ENCODE peak calls at places on chromosomes 5 and 9, in five cellular contexts. E, D, R, J and F are unnamed samples. For H3K4me1 and H3K27me3, the result is how much of the 10 kb centered on the place peaks cover.

GRCh38 chr9:127954831-127955293 is 17.2 kb upstream of the DPM2 start:
- DNase-seq in E (no peak), D (peak), R (no peak), J (no peak), F (no peak)

GRCh38 chr5:6837095-6837494 is 123.9 kb downstream of the TENT4A start:
- DNase-seq in E (no peak), D (no peak), R (no peak), J (no peak), F (no peak)

GRCh38 chr5:96893342-96893741 is 17.0 kb downstream of the ERAP2 start:
- DNase-seq in E (no peak), D (no peak), R (no peak), J (no peak), F (no peak)

GRCh38 chr9:116842658-116843057 is 155.6 kb downstream of the TRIM32 start:
- DNase-seq in E (no peak), D (no peak), R (peak), J (no peak), F (no peak)

GRCh38 chr5:9440517-9440916 is 105.4 kb downstream of the SEMA5A start:
- DNase-seq in E (no peak), D (no peak), R (no peak), J (no peak), F (no peak)

GRCh38 chr5:78005021-78005785 is 229.1 kb upstream of the TBCA start:
- DNase-seq in E (no peak), D (peak), R (peak), J (no peak), F (no peak)

GRCh38 chr5:74762599-74762998 is 4.3 kb downstream of the GFM2 start:
- DNase-seq in E (no peak), D (no peak), R (peak), J (no peak), F (no peak)

GRCh38 chr5:172860520-172861443 is 26.7 kb downstream of the ERGIC1 start:
- DNase-seq in E (peak), D (peak), R (no peak), J (peak), F (peak)

GRCh38 chr5:176608937-176609723 is 826 bp downstream of the GPRIN1 start:
- DNase-seq in E (no peak), D (no peak), R (no peak), J (no peak), F (no peak)

GRCh38 chr5:3361811-3362605 is 233.6 kb upstream of the IRX1 start:
- DNase-seq in E (no peak), D (no peak), R (no peak), J (no peak), F (no peak)

GRCh38 chr5:109936996-109937395 is 247.3 kb downstream of the MAN2A1 start:
- DNase-seq in E (no peak), D (no peak), R (no peak), J (peak), F (no peak)

GRCh38 chr9:121261107-121261460 is 6.9 kb upstream of the GSN start:
- DNase-seq in E (no peak), D (no peak), R (no peak), J (no peak), F (peak)

GRCh38 chr5:180639743-180640300 is 9.6 kb downstream of the FLT4 start:
- DNase-seq in E (peak), D (no peak), R (no peak), J (peak), F (no peak)

GRCh38 chr9:86795861-86796497 is 151.3 kb downstream of the GAS1 start:
- DNase-seq in E (no peak), D (peak), R (no peak), J (no peak), F (peak)

GRCh38 chr5:58484505-58484904 is 6.7 kb upstream of the GAPT start:
- DNase-seq in E (no peak), D (no peak), R (no peak), J (no peak), F (no peak)

GRCh38 chr5:26942481-26942880 is 95.9 kb downstream of the CDH9 start:
- DNase-seq in E (no peak), D (no peak), R (no peak), J (no peak), F (no peak)

GRCh38 chr5:126108505-126108904 is 314.7 kb upstream of the GRAMD2B start:
- DNase-seq in E (no peak), D (no peak), R (no peak), J (no peak), F (no peak)

GRCh38 chr9:133437753-133438531 is 15.8 kb downstream of the ADAMTS13 start:
- DNase-seq in E (no peak), D (no peak), R (no peak), J (no peak), F (peak)

GRCh38 chr5:107514305-107514704 is 156.4 kb downstream of the EFNA5 start:
- DNase-seq in E (no peak), D (no peak), R (no peak), J (no peak), F (no peak)

GRCh38 chr5:33299621-33300208 is 141.1 kb upstream of the TARS1 start:
- DNase-seq in E (no peak), D (peak), R (no peak), J (peak), F (no peak)

GRCh38 chr9:133160742-133161541 is 2.8 kb downstream of the GBGT1 start:
- DNase-seq in E (no peak), D (peak), R (peak), J (peak), F (peak)

GRCh38 chr5:135829681-135830383 is 4.6 kb upstream of the SLC25A48 start:
- DNase-seq in E (peak), D (peak), R (peak), J (peak), F (peak)

GRCh38 chr9:23596913-23597634 is 229.0 kb downstream of the ELAVL2 start:
- DNase-seq in E (no peak), D (no peak), R (no peak), J (no peak), F (no peak)

GRCh38 chr9:125633116-125633743 is 73.8 kb downstream of the MAPKAP1 start:
- DNase-seq in E (no peak), D (no peak), R (no peak), J (no peak), F (no peak)

GRCh38 chr5:170426786-170427185 is 37.6 kb upstream of the KCNMB1 start:
- DNase-seq in E (no peak), D (no peak), R (no peak), J (no peak), F (no peak)

GRCh38 chr9:137818286-137818685 is 59.3 kb upstream of the CACNA1B start:
- DNase-seq in E (no peak), D (no peak), R (no peak), J (no peak), F (no peak)

GRCh38 chr9:84622981-84623380 is 46.5 kb upstream of the NTRK2 start:
- DNase-seq in E (no peak), D (no peak), R (no peak), J (no peak), F (no peak)

GRCh38 chr5:926416-927171 is 33.9 kb downstream of the TRIP13 start:
- DNase-seq in E (no peak), D (peak), R (no peak), J (no peak), F (peak)

GRCh38 chr9:129079829-129080228 is 1.1 kb upstream of the DOLPP1 start:
- DNase-seq in E (peak), D (no peak), R (no peak), J (no peak), F (no peak)
- H3K4me3 ChIP-seq in E (peak), D (peak), R (peak), J (no peak), F (no peak)

DNA sequence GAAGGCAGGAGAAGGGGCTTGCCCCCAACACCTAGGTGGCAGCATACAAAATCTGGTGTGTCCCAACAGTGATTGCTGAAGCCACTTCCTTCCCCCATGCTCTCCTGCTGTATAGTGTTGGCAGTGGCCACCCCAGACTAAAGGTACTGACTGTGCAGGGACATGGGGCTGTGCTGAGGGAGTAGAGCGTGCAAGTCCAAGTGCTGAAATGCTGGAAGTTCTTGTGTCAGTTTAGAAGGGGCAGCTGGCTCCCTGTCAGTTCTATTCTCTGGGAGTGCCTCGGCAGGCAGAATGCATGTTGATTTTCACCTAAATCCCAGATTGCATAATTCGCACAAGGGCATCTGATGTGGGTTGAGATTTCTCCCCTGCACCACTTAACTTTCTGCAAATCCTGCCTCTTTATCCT is 68.6 kb downstream of the GDNF start:
- DNase-seq in E (no peak), D (no peak), R (no peak), J (no peak), F (no peak)
- H3K4me1 ChIP-seq in E (under half), D (under half), R (under half), J (under half), F (under half)

GRCh38 chr9:14323083-14323968 is 9.4 kb upstream of the NFIB start:
- DNase-seq in E (no peak), D (no peak), R (no peak), J (no peak), F (no peak)
- H3K27me3 ChIP-seq in E (under half), D (under half), R (under half), J (under half), F (under half)

GRCh38 chr5:115170924-115171510 is 1.3 kb upstream of the TRIM36 start:
- DNase-seq in E (no peak), D (no peak), R (no peak), J (no peak), F (no peak)
- H3K4me3 ChIP-seq in E (peak), D (peak), R (peak), J (peak), F (peak)

GRCh38 chr9:80964374-80964773 is 725.0 kb downstream of the TLE1 start:
- DNase-seq in E (no peak), D (no peak), R (no peak), J (no peak), F (no peak)
- H3K4me1 ChIP-seq in E (under half), D (under half), R (under half), J (under half), F (under half)

GRCh38 chr9:69324549-69325401 is at the start of gene ENTREP1:
- DNase-seq in E (peak), D (peak), R (no peak), J (peak), F (peak)
- H3K27me3 ChIP-seq in E (under half), D (under half), R (half or more), J (half or more), F (under half)